ENCODE peak calls at places on chromosome 20, in eight cellular contexts. One of them, this sample, is unnamed.

GRCh38 chr20:2867081-2867860 is 6.0 kb upstream of the PTPRA start:
- DNase-seq in GM23248: peak
- DNase-seq in right cardiac atrium: no peak
- DNase-seq in fibroblast of pulmonary artery: no peak
- DNase-seq in effector memory CD4-positive, alpha-beta T cell: no peak
- DNase-seq in aorta: no peak
- DNase-seq in tibial artery: no peak
- DNase-seq in BE2C: no peak
- DNase-seq in this sample: no peak

GRCh38 chr20:13581451-13581850 is 57.3 kb downstream of the TASP1 start:
- DNase-seq in GM23248: no peak
- DNase-seq in right cardiac atrium: no peak
- DNase-seq in fibroblast of pulmonary artery: no peak
- DNase-seq in effector memory CD4-positive, alpha-beta T cell: no peak
- DNase-seq in aorta: no peak
- DNase-seq in tibial artery: no peak
- DNase-seq in BE2C: no peak
- DNase-seq in this sample: no peak

GRCh38 chr20:33803921-33804337 is 7.2 kb upstream of the CHMP4B start:
- DNase-seq in GM23248: peak
- DNase-seq in right cardiac atrium: no peak
- DNase-seq in fibroblast of pulmonary artery: peak
- DNase-seq in effector memory CD4-positive, alpha-beta T cell: no peak
- DNase-seq in aorta: no peak
- DNase-seq in tibial artery: no peak
- DNase-seq in BE2C: no peak
- DNase-seq in this sample: no peak

GRCh38 chr20:48879609-48880008 is 41.9 kb upstream of the ARFGEF2 start:
- DNase-seq in GM23248: no peak
- DNase-seq in right cardiac atrium: peak
- DNase-seq in fibroblast of pulmonary artery: peak
- DNase-seq in effector memory CD4-positive, alpha-beta T cell: no peak
- DNase-seq in aorta: no peak
- DNase-seq in tibial artery: no peak
- DNase-seq in BE2C: peak
- DNase-seq in this sample: no peak

GRCh38 chr20:1800180-1800579 is 95.0 kb upstream of the SIRPA start:
- DNase-seq in GM23248: no peak
- DNase-seq in right cardiac atrium: no peak
- DNase-seq in fibroblast of pulmonary artery: no peak
- DNase-seq in effector memory CD4-positive, alpha-beta T cell: no peak
- DNase-seq in aorta: no peak
- DNase-seq in tibial artery: no peak
- DNase-seq in BE2C: no peak
- DNase-seq in this sample: no peak

GRCh38 chr20:6235510-6235909 is 112.7 kb upstream of the FERMT1 start:
- DNase-seq in GM23248: no peak
- DNase-seq in right cardiac atrium: no peak
- DNase-seq in fibroblast of pulmonary artery: no peak
- DNase-seq in effector memory CD4-positive, alpha-beta T cell: no peak
- DNase-seq in aorta: no peak
- DNase-seq in tibial artery: no peak
- DNase-seq in BE2C: no peak
- DNase-seq in this sample: no peak

GRCh38 chr20:40668449-40669228 is 20.4 kb downstream of the MAFB start:
- DNase-seq in GM23248: peak
- DNase-seq in right cardiac atrium: no peak
- DNase-seq in fibroblast of pulmonary artery: no peak
- DNase-seq in effector memory CD4-positive, alpha-beta T cell: no peak
- DNase-seq in aorta: no peak
- DNase-seq in tibial artery: no peak
- DNase-seq in BE2C: peak
- DNase-seq in this sample: no peak

GRCh38 chr20:6704132-6704861 is 63.2 kb upstream of the BMP2 start:
- DNase-seq in GM23248: peak
- DNase-seq in right cardiac atrium: no peak
- DNase-seq in fibroblast of pulmonary artery: peak
- DNase-seq in effector memory CD4-positive, alpha-beta T cell: no peak
- DNase-seq in aorta: no peak
- DNase-seq in tibial artery: no peak
- DNase-seq in BE2C: no peak
- DNase-seq in this sample: no peak

GRCh38 chr20:47330933-47331708 is 25.4 kb downstream of the ZMYND8 start:
- DNase-seq in GM23248: peak
- DNase-seq in right cardiac atrium: no peak
- DNase-seq in fibroblast of pulmonary artery: peak
- DNase-seq in effector memory CD4-positive, alpha-beta T cell: no peak
- DNase-seq in aorta: no peak
- DNase-seq in tibial artery: no peak
- DNase-seq in BE2C: no peak
- DNase-seq in this sample: peak

GRCh38 chr20:38926934-38927616 is 858 bp downstream of the FAM83D start:
- DNase-seq in GM23248: peak
- DNase-seq in right cardiac atrium: no peak
- DNase-seq in fibroblast of pulmonary artery: peak
- DNase-seq in effector memory CD4-positive, alpha-beta T cell: no peak
- DNase-seq in aorta: peak
- DNase-seq in tibial artery: no peak
- DNase-seq in BE2C: no peak
- DNase-seq in this sample: no peak

GRCh38 chr20:3661060-3661820 is 2.0 kb downstream of the GFRA4 start:
- DNase-seq in GM23248: peak
- DNase-seq in right cardiac atrium: no peak
- DNase-seq in fibroblast of pulmonary artery: no peak
- DNase-seq in effector memory CD4-positive, alpha-beta T cell: no peak
- DNase-seq in aorta: peak
- DNase-seq in tibial artery: peak
- DNase-seq in BE2C: no peak
- DNase-seq in this sample: no peak

GRCh38 chr20:52972190-52972937 is at the start of gene TSHZ2:
- DNase-seq in GM23248: peak
- DNase-seq in right cardiac atrium: peak
- DNase-seq in fibroblast of pulmonary artery: peak
- DNase-seq in effector memory CD4-positive, alpha-beta T cell: peak
- DNase-seq in aorta: peak
- DNase-seq in tibial artery: peak
- DNase-seq in BE2C: peak
- DNase-seq in this sample: no peak

GRCh38 chr20:25084616-25085187 is 2.8 kb upstream of the VSX1 start:
- DNase-seq in GM23248: no peak
- DNase-seq in right cardiac atrium: no peak
- DNase-seq in fibroblast of pulmonary artery: no peak
- DNase-seq in effector memory CD4-positive, alpha-beta T cell: no peak
- DNase-seq in aorta: no peak
- DNase-seq in tibial artery: no peak
- DNase-seq in BE2C: no peak
- DNase-seq in this sample: no peak
- H3K4me3 ChIP-seq in GM23248: no peak
- H3K4me3 ChIP-seq in right cardiac atrium: no peak
- H3K4me3 ChIP-seq in fibroblast of pulmonary artery: no peak
- H3K4me3 ChIP-seq in effector memory CD4-positive, alpha-beta T cell: no peak
- H3K4me3 ChIP-seq in aorta: no peak
- H3K4me3 ChIP-seq in tibial artery: no peak
- H3K4me3 ChIP-seq in BE2C: no peak
- H3K4me3 ChIP-seq in this sample: peak

DNA sequence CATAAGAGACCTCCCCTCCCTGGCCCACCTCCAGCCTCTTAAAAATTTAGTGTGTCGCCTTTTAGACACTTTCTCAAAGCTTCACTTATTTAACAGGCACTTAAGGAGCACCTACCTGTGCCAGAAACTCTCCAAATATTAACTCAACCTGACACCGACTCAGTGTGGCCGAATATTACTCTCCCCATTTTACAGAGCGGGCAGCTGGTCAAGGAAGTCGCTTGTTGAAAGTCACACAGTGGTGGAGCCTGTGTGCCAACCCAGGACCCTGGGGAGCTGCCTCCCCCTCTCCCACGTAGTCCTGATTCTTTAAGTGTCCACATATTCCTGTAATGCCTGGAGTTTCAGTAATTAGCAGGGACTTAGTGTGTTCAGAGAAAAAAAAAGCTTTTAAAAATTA is 1.0 kb upstream of the PMEPA1 start:
- DNase-seq in GM23248: no peak
- DNase-seq in right cardiac atrium: no peak
- DNase-seq in fibroblast of pulmonary artery: no peak
- DNase-seq in effector memory CD4-positive, alpha-beta T cell: no peak
- DNase-seq in aorta: no peak
- DNase-seq in tibial artery: no peak
- DNase-seq in BE2C: no peak
- DNase-seq in this sample: no peak
- H3K4me3 ChIP-seq in GM23248: peak
- H3K4me3 ChIP-seq in right cardiac atrium: peak
- H3K4me3 ChIP-seq in fibroblast of pulmonary artery: peak
- H3K4me3 ChIP-seq in effector memory CD4-positive, alpha-beta T cell: peak
- H3K4me3 ChIP-seq in aorta: peak
- H3K4me3 ChIP-seq in tibial artery: peak
- H3K4me3 ChIP-seq in BE2C: peak
- H3K4me3 ChIP-seq in this sample: peak

GRCh38 chr20:24406251-24406650 is 63.2 kb upstream of the SYNDIG1 start:
- DNase-seq in GM23248: no peak
- DNase-seq in right cardiac atrium: no peak
- DNase-seq in fibroblast of pulmonary artery: no peak
- DNase-seq in effector memory CD4-positive, alpha-beta T cell: no peak
- DNase-seq in aorta: no peak
- DNase-seq in tibial artery: no peak
- DNase-seq in BE2C: no peak
- DNase-seq in this sample: no peak

GRCh38 chr20:24402234-24402633 is 67.2 kb upstream of the SYNDIG1 start:
- DNase-seq in GM23248: no peak
- DNase-seq in right cardiac atrium: no peak
- DNase-seq in fibroblast of pulmonary artery: no peak
- DNase-seq in effector memory CD4-positive, alpha-beta T cell: no peak
- DNase-seq in aorta: no peak
- DNase-seq in tibial artery: no peak
- DNase-seq in BE2C: no peak
- DNase-seq in this sample: no peak

GRCh38 chr20:24406761-24407550 is 62.5 kb upstream of the SYNDIG1 start:
- DNase-seq in GM23248: no peak
- DNase-seq in right cardiac atrium: no peak
- DNase-seq in fibroblast of pulmonary artery: no peak
- DNase-seq in effector memory CD4-positive, alpha-beta T cell: no peak
- DNase-seq in aorta: no peak
- DNase-seq in tibial artery: peak
- DNase-seq in BE2C: no peak
- DNase-seq in this sample: no peak

GRCh38 chr20:24403410-24403809 is 66.0 kb upstream of the SYNDIG1 start:
- DNase-seq in GM23248: no peak
- DNase-seq in right cardiac atrium: no peak
- DNase-seq in fibroblast of pulmonary artery: no peak
- DNase-seq in effector memory CD4-positive, alpha-beta T cell: no peak
- DNase-seq in aorta: no peak
- DNase-seq in tibial artery: no peak
- DNase-seq in BE2C: no peak
- DNase-seq in this sample: no peak

GRCh38 chr20:24405810-24406209 is 63.6 kb upstream of the SYNDIG1 start:
- DNase-seq in GM23248: no peak
- DNase-seq in right cardiac atrium: no peak
- DNase-seq in fibroblast of pulmonary artery: no peak
- DNase-seq in effector memory CD4-positive, alpha-beta T cell: no peak
- DNase-seq in aorta: no peak
- DNase-seq in tibial artery: no peak
- DNase-seq in BE2C: no peak
- DNase-seq in this sample: no peak
- H3K4me3 ChIP-seq in GM23248: no peak
- H3K4me3 ChIP-seq in right cardiac atrium: no peak
- H3K4me3 ChIP-seq in fibroblast of pulmonary artery: no peak
- H3K4me3 ChIP-seq in effector memory CD4-positive, alpha-beta T cell: no peak
- H3K4me3 ChIP-seq in aorta: no peak
- H3K4me3 ChIP-seq in tibial artery: no peak
- H3K4me3 ChIP-seq in BE2C: no peak
- H3K4me3 ChIP-seq in this sample: no peak

GRCh38 chr20:31570021-31570463 is 35.0 kb upstream of the ID1 start:
- DNase-seq in GM23248: peak
- DNase-seq in right cardiac atrium: no peak
- DNase-seq in fibroblast of pulmonary artery: no peak
- DNase-seq in effector memory CD4-positive, alpha-beta T cell: no peak
- DNase-seq in aorta: no peak
- DNase-seq in tibial artery: no peak
- DNase-seq in BE2C: no peak
- DNase-seq in this sample: no peak

GRCh38 chr20:31572701-31573554 is 32.2 kb upstream of the ID1 start:
- DNase-seq in GM23248: peak
- DNase-seq in right cardiac atrium: peak
- DNase-seq in fibroblast of pulmonary artery: peak
- DNase-seq in effector memory CD4-positive, alpha-beta T cell: peak
- DNase-seq in aorta: peak
- DNase-seq in tibial artery: peak
- DNase-seq in BE2C: peak
- DNase-seq in this sample: peak

GRCh38 chr20:31570735-31571617 is 34.1 kb upstream of the ID1 start:
- DNase-seq in GM23248: peak
- DNase-seq in right cardiac atrium: no peak
- DNase-seq in fibroblast of pulmonary artery: no peak
- DNase-seq in effector memory CD4-positive, alpha-beta T cell: no peak
- DNase-seq in aorta: no peak
- DNase-seq in tibial artery: no peak
- DNase-seq in BE2C: peak
- DNase-seq in this sample: no peak

GRCh38 chr20:31573555-31574295 is 31.4 kb upstream of the ID1 start:
- DNase-seq in GM23248: peak
- DNase-seq in right cardiac atrium: no peak
- DNase-seq in fibroblast of pulmonary artery: no peak
- DNase-seq in effector memory CD4-positive, alpha-beta T cell: no peak
- DNase-seq in aorta: no peak
- DNase-seq in tibial artery: no peak
- DNase-seq in BE2C: no peak
- DNase-seq in this sample: no peak

DNA sequence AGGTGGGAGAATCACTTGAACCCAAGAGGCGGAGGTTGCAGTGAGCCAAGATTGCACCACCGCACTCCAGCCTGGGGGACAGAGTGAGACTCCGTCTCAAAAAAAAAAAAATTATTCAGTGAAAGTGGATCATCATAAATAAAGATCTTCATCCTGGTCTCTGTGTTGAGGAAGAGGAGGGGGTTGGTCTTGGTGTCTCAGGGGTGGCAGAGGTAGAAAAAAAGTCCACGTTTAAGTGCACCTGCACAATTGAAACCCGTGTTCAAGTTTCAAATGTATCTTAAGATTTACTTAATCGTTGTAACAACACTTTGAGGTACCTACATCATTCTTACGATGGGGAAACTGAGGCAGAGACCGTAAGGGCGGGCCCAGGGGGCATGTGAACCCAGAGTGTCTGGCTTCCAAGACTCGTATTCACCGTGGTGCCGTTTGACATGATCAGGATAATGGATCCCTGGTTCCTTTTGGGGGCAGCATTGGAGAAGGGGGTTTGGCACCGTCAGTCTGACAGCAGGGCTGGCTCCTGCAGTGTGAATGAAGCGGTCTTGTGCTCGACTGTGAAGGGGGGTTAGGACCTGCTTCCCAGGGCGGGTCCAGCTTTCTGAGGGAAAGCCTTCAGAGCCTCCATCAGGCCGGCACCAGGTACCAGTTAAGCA is 32.9 kb upstream of the ID1 start:
- DNase-seq in GM23248: no peak
- DNase-seq in right cardiac atrium: no peak
- DNase-seq in fibroblast of pulmonary artery: no peak
- DNase-seq in effector memory CD4-positive, alpha-beta T cell: no peak
- DNase-seq in aorta: no peak
- DNase-seq in tibial artery: no peak
- DNase-seq in BE2C: no peak
- DNase-seq in this sample: no peak
- H3K4me3 ChIP-seq in GM23248: no peak
- H3K4me3 ChIP-seq in right cardiac atrium: peak
- H3K4me3 ChIP-seq in fibroblast of pulmonary artery: peak
- H3K4me3 ChIP-seq in effector memory CD4-positive, alpha-beta T cell: peak
- H3K4me3 ChIP-seq in aorta: no peak
- H3K4me3 ChIP-seq in tibial artery: peak
- H3K4me3 ChIP-seq in BE2C: peak
- H3K4me3 ChIP-seq in this sample: peak

GRCh38 chr20:50690979-50691584 is at the start of gene RIPOR3:
- DNase-seq in GM23248: peak
- DNase-seq in right cardiac atrium: no peak
- DNase-seq in fibroblast of pulmonary artery: no peak
- DNase-seq in effector memory CD4-positive, alpha-beta T cell: no peak
- DNase-seq in aorta: no peak
- DNase-seq in tibial artery: no peak
- DNase-seq in BE2C: peak
- DNase-seq in this sample: no peak
- H3K4me3 ChIP-seq in GM23248: peak
- H3K4me3 ChIP-seq in right cardiac atrium: peak
- H3K4me3 ChIP-seq in fibroblast of pulmonary artery: peak
- H3K4me3 ChIP-seq in effector memory CD4-positive, alpha-beta T cell: no peak
- H3K4me3 ChIP-seq in aorta: no peak
- H3K4me3 ChIP-seq in tibial artery: peak
- H3K4me3 ChIP-seq in BE2C: peak
- H3K4me3 ChIP-seq in this sample: peak

This sample was measured in Panc1.